ENCODE peak calls at places on chromosomes 4 and X, in five cellular contexts. One of them, this sample, is unnamed.

GRCh38 chr4:124018383-124019317 is 622.1 kb downstream of the SPRY1 start:
- DNase-seq in H9: no peak
- DNase-seq in H1: no peak
- DNase-seq in mesenchymal stem cell: peak
- DNase-seq in trophoblast cell: peak
- DNase-seq in this sample: no peak

GRCh38 chr4:4974727-4975126 is 44.5 kb downstream of the CYTL1 start:
- DNase-seq in H9: no peak
- DNase-seq in H1: no peak
- DNase-seq in mesenchymal stem cell: no peak
- DNase-seq in trophoblast cell: no peak
- DNase-seq in this sample: no peak

GRCh38 chr4:175961604-175962003 is 104.0 kb upstream of the WDR17 start:
- DNase-seq in H9: no peak
- DNase-seq in H1: no peak
- DNase-seq in mesenchymal stem cell: no peak
- DNase-seq in trophoblast cell: no peak
- DNase-seq in this sample: no peak

GRCh38 chr4:33831667-33832066 is 2412.6 kb downstream of the ARAP2 start:
- DNase-seq in H9: no peak
- DNase-seq in H1: no peak
- DNase-seq in mesenchymal stem cell: peak
- DNase-seq in trophoblast cell: no peak
- DNase-seq in this sample: no peak

GRCh38 chr4:113827285-113827684 is 65.7 kb upstream of the CAMK2D start:
- DNase-seq in H9: no peak
- DNase-seq in H1: no peak
- DNase-seq in mesenchymal stem cell: no peak
- DNase-seq in trophoblast cell: no peak
- DNase-seq in this sample: no peak

GRCh38 chr4:859496-859895 is 33.6 kb upstream of the CPLX1 start:
- DNase-seq in H9: no peak
- DNase-seq in H1: no peak
- DNase-seq in mesenchymal stem cell: no peak
- DNase-seq in trophoblast cell: no peak
- DNase-seq in this sample: no peak

GRCh38 chrX:66163849-66164401 is at the start of gene HEPH:
- DNase-seq in H9: peak
- DNase-seq in H1: peak
- DNase-seq in mesenchymal stem cell: peak
- DNase-seq in trophoblast cell: no peak
- DNase-seq in this sample: peak

GRCh38 chrX:15292861-15293260 is 22.6 kb downstream of the ASB11 start:
- DNase-seq in H9: no peak
- DNase-seq in H1: no peak
- DNase-seq in mesenchymal stem cell: no peak
- DNase-seq in trophoblast cell: no peak
- DNase-seq in this sample: no peak

DNA sequence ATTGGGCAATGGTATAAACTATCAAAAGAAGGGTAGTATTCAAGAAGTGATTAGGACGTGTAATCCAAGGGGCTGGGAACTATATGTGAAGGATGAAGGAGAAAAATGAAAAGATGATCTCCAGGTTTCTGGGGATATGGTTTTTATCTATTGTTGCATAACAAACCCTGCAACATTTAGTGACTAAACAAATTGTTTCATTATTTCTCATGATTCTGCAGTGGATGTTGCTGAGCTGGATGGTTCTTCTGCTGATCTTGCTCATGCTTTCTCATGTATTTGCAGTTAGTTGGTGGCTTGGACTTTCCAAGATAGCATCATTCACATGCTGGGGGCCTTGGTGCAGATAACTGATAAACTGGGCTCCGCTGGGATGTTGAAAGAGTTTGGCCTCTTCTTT is 29.1 kb downstream of the PHOX2B start:
- DNase-seq in H9: no peak
- DNase-seq in H1: no peak
- DNase-seq in mesenchymal stem cell: peak
- DNase-seq in trophoblast cell: no peak
- DNase-seq in this sample: no peak
- H4K8ac ChIP-seq in H9: no peak
- H4K8ac ChIP-seq in H1: no peak
- H4K8ac ChIP-seq in mesenchymal stem cell: no peak
- H4K8ac ChIP-seq in trophoblast cell: no peak
- H4K8ac ChIP-seq in this sample: no peak

GRCh38 chrX:31652651-31653050 is 580.8 kb upstream of the FTHL17 start:
- DNase-seq in H9: no peak
- DNase-seq in H1: no peak
- DNase-seq in mesenchymal stem cell: no peak
- DNase-seq in trophoblast cell: no peak
- DNase-seq in this sample: no peak
- H2BK12ac ChIP-seq in H9: no peak
- H2BK12ac ChIP-seq in H1: no peak
- H2BK12ac ChIP-seq in mesenchymal stem cell: no peak
- H2BK12ac ChIP-seq in trophoblast cell: no peak
- H2BK12ac ChIP-seq in this sample: no peak

DNA sequence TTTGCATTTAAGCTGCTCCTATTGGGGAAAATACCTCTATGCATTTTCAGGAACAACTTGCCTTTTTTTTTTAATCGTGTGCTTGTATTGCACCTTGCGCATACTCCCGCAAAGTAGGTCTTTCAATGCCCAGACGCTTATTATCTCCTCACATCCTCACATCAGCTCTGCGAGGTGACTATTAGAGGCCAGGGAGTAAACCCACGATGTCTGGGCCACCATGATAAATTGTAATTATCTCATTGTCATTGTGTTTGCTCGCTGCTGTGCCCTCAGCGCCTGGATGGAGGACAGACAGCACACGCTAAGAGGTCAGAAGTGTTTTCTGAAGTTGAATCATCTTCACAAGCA is 974 bp upstream of the RELL1 start:
- DNase-seq in H9: no peak
- DNase-seq in H1: no peak
- DNase-seq in mesenchymal stem cell: no peak
- DNase-seq in trophoblast cell: no peak
- DNase-seq in this sample: no peak
- H4K8ac ChIP-seq in H9: no peak
- H4K8ac ChIP-seq in H1: peak
- H4K8ac ChIP-seq in mesenchymal stem cell: no peak
- H4K8ac ChIP-seq in trophoblast cell: no peak
- H4K8ac ChIP-seq in this sample: no peak

DNA sequence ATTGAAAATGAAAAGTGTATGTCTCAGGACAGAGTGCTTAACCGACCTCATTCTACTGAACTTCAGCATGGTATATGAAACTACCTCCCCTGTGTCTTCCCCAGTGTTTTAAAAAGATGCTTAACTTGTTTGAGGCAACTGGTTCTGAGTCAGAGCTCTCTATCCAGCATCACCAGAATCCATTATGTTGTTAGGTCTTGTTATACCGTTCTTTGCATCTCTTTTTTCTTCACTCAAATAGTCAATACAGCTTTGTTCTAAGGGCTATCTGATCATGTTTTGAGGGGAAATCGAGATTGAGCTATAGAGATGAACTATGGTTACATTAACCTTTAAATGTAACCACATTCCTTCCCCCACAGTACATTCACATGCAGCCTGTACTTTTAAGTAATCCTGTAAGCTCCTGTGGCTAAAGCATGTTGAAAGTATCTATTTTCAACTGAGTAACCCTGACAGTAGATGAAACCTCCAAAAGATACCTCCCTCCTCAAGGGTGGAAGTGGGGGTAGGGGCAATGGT is 514.4 kb downstream of the RPA4 start:
- DNase-seq in H9: no peak
- DNase-seq in H1: no peak
- DNase-seq in mesenchymal stem cell: peak
- DNase-seq in trophoblast cell: no peak
- DNase-seq in this sample: no peak
- H2BK12ac ChIP-seq in H9: no peak
- H2BK12ac ChIP-seq in H1: no peak
- H2BK12ac ChIP-seq in mesenchymal stem cell: no peak
- H2BK12ac ChIP-seq in trophoblast cell: no peak
- H2BK12ac ChIP-seq in this sample: no peak

GRCh38 chrX:10579753-10580060 is 40.7 kb downstream of the MID1 start:
- DNase-seq in H9: no peak
- DNase-seq in H1: no peak
- DNase-seq in mesenchymal stem cell: peak
- DNase-seq in trophoblast cell: no peak
- DNase-seq in this sample: no peak
- H4K8ac ChIP-seq in H9: no peak
- H4K8ac ChIP-seq in H1: no peak
- H4K8ac ChIP-seq in mesenchymal stem cell: no peak
- H4K8ac ChIP-seq in trophoblast cell: no peak
- H4K8ac ChIP-seq in this sample: no peak

DNA sequence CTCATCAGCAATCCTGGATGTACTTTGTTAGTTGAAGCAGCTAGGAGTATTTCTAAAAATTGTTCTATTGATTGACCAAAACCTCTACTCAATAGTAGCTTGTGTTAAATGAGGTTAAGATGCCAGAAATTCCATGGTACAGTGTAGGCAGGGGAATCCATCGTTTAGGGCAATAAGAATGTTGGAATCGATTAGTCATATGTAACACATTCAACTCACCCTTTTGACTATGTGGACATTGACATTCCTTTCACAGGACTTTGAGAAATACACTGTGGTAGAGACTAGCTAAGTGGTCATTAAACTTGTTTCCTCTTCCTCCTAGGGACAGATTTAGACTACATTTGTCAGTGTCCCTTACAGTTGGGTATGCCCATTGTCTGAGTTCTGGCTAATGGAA is 40.2 kb downstream of the KDM5C start:
- DNase-seq in H9: no peak
- DNase-seq in H1: no peak
- DNase-seq in mesenchymal stem cell: peak
- DNase-seq in trophoblast cell: no peak
- DNase-seq in this sample: no peak
- H2BK12ac ChIP-seq in H9: no peak
- H2BK12ac ChIP-seq in H1: no peak
- H2BK12ac ChIP-seq in mesenchymal stem cell: no peak
- H2BK12ac ChIP-seq in trophoblast cell: no peak
- H2BK12ac ChIP-seq in this sample: no peak

GRCh38 chr4:180950377-180950776 is 1292.8 kb upstream of the TENM3 start:
- DNase-seq in H9: no peak
- DNase-seq in H1: no peak
- DNase-seq in mesenchymal stem cell: no peak
- DNase-seq in trophoblast cell: no peak
- DNase-seq in this sample: no peak
- H4K8ac ChIP-seq in H9: no peak
- H4K8ac ChIP-seq in H1: no peak
- H4K8ac ChIP-seq in mesenchymal stem cell: no peak
- H4K8ac ChIP-seq in trophoblast cell: no peak
- H4K8ac ChIP-seq in this sample: no peak

DNA sequence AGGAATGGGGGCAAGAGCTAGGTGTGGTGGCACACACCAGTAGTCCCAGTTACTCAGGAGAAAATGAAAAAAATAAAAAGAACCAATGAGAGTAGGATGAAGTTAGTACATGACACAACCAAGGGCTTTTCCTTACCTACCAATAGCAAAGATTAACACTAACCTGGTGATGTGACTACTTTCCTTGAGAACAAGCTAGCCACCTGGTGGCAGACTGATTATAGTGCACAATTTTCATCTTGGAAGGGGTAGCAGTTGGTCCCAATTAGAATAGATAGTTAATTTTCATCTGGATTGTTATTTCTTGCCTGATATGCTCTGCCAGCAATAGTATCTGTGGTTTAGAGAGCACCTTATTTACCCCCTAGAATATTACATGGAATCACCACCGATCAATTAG is 1216.8 kb upstream of the PABPC4L start:
- DNase-seq in H9: peak
- DNase-seq in H1: no peak
- DNase-seq in mesenchymal stem cell: peak
- DNase-seq in trophoblast cell: peak
- DNase-seq in this sample: no peak
- H2BK12ac ChIP-seq in H9: no peak
- H2BK12ac ChIP-seq in H1: no peak
- H2BK12ac ChIP-seq in mesenchymal stem cell: no peak
- H2BK12ac ChIP-seq in trophoblast cell: no peak
- H2BK12ac ChIP-seq in this sample: no peak